ENCODE peak calls at places on chromosomes 6 and 20, in four cellular contexts. J is WTC11, C is GM12878, N is H1. K is an unnamed sample.

GRCh38 chr6:16402501-16402900 is 164.1 kb downstream of the GMPR start:
- DNase-seq in J (no peak), C (no peak), N (no peak), K (no peak)

GRCh38 chr20:57390604-57391438 is at the start of gene RBM38:
- DNase-seq in N (peak; percentile 86), C (no peak), J (peak; percentile 78), K (peak; percentile 56)

GRCh38 chr6:3403244-3404154 is 53.4 kb downstream of the SLC22A23 start:
- DNase-seq in J (no peak), C (no peak), N (no peak), K (peak; percentile 99)

GRCh38 chr6:125791151-125791819 is 525 bp downstream of the NCOA7 start:
- DNase-seq in J (no peak), C (no peak), N (no peak), K (peak; percentile 57)

GRCh38 chr20:5844063-5844681 is 94.0 kb downstream of the SHLD1 start:
- DNase-seq in C (peak; percentile 78), J (no peak), N (no peak), K (peak; percentile 56)

GRCh38 chr6:36683145-36683655 is 4.7 kb downstream of the CDKN1A start:
- DNase-seq in C (no peak), J (no peak), N (no peak), K (no peak)

GRCh38 chr6:69294862-69295261 is 501.9 kb downstream of the LMBRD1 start:
- DNase-seq in C (no peak), N (no peak), J (no peak), K (no peak)

GRCh38 chr6:122431780-122432179 is 32.3 kb downstream of the HSF2 start:
- DNase-seq in C (no peak), J (no peak), N (no peak), K (no peak)

GRCh38 chr20:59120491-59120890 is 43.1 kb upstream of the ZNF831 start:
- DNase-seq in N (no peak), C (no peak), J (no peak), K (no peak)

GRCh38 chr20:59774204-59774641 is 159.2 kb downstream of the SYCP2 start:
- DNase-seq in C (no peak), N (no peak), J (no peak), K (no peak)

GRCh38 chr6:131756039-131756438 is 45.2 kb upstream of the CTAGE9 start:
- DNase-seq in C (no peak), N (no peak), J (no peak), K (no peak)

GRCh38 chr6:44275749-44276648 is 5.7 kb downstream of the TMEM151B start:
- DNase-seq in J (peak; percentile 60), C (no peak), N (no peak), K (no peak)

GRCh38 chr6:15504581-15505350 is 158.1 kb downstream of the DTNBP1 start:
- DNase-seq in J (no peak), C (no peak), N (no peak), K (peak; percentile 94)

GRCh38 chr20:19071902-19072498 is 140.4 kb upstream of the SLC24A3 start:
- DNase-seq in J (no peak), C (no peak), N (peak; percentile 10), K (no peak)

GRCh38 chr20:19070681-19071441 is 141.6 kb upstream of the SLC24A3 start:
- DNase-seq in J (no peak), N (peak; percentile 1), C (peak; percentile 77), K (no peak)

GRCh38 chr20:19070036-19070435 is 142.4 kb upstream of the SLC24A3 start:
- DNase-seq in N (no peak), C (no peak), J (no peak), K (no peak)

GRCh38 chr20:19072988-19073387 is 139.5 kb upstream of the SLC24A3 start:
- DNase-seq in C (no peak), N (peak; percentile 26), J (no peak), K (no peak)

DNA sequence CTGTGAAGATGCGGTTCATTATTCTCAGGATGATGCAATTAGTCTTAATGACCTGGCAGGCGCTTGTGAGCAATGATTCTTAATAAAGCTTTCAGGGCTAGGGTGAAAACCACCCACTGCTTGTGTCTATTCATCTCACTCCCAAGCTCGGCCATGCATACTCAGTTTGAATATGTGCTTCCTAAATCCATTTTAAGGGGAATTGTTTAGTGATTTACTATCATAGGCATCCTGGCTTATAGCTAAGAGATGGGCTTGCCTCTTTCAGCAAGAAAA is 141.1 kb upstream of the SLC24A3 start:
- DNase-seq in N (no peak), C (peak; percentile 77), J (no peak), K (no peak)
- TF ChIP-seq USF2 in N (no peak), C (no peak), J (no peak), K (no peak)

GRCh38 chr6:34284563-34285545 is 36.0 kb upstream of the SMIM29 start:
- DNase-seq in N (no peak), J (no peak), C (no peak), K (no peak)
- TF ChIP-seq USF2 in N (no peak), J (no peak), C (no peak), K (no peak)

GRCh38 chr20:55693646-55694045 is 311.7 kb downstream of the CBLN4 start:
- DNase-seq in C (no peak), J (no peak), N (no peak), K (no peak)
- TF ChIP-seq USF2 in C (no peak), J (no peak), N (no peak), K (no peak)

GRCh38 chr6:22444335-22444734 is 125.0 kb upstream of the HDGFL1 start:
- DNase-seq in N (no peak), C (no peak), J (no peak), K (no peak)
- TF ChIP-seq USF2 in N (no peak), C (no peak), J (no peak), K (no peak)

K was measured in HepG2.